ENCODE peak calls at places on chromosomes 4 and X, in nine cellular contexts. D, W, O, N, T, V, S, C and A are unnamed samples.

GRCh38 chr4:72468904-72469502 is 100.0 kb downstream of the ADAMTS3 start:
- DNase-seq in D (peak; percentile 83), W (peak; percentile 59), O (peak; percentile 76), N (peak; percentile 34), T (no peak), V (peak; percentile 4), S (peak; percentile 46), C (peak; percentile 61), A (peak; percentile 60)

GRCh38 chr4:181281451-181281850 is 961.8 kb upstream of the TENM3 start:
- DNase-seq in D (no peak), W (no peak), O (no peak), N (no peak), T (no peak), V (no peak), S (no peak), C (no peak), A (no peak)

GRCh38 chr4:177436456-177436855 is 5.8 kb downstream of the AGA start:
- DNase-seq in D (no peak), W (no peak), O (no peak), N (no peak), T (no peak), V (no peak), S (no peak), C (no peak), A (no peak)

GRCh38 chr4:125938541-125938940 is 623.8 kb downstream of the FAT4 start:
- DNase-seq in D (no peak), W (peak; percentile 8), O (no peak), N (no peak), T (no peak), V (no peak), S (no peak), C (no peak), A (no peak)

GRCh38 chr4:108255203-108255747 is 86.5 kb upstream of the LEF1 start:
- DNase-seq in D (no peak), W (no peak), O (no peak), N (no peak), T (no peak), V (no peak), S (no peak), C (no peak), A (no peak)

GRCh38 chr4:182306792-182307507 is 63.7 kb downstream of the TENM3 start:
- DNase-seq in D (no peak), W (peak; percentile 44), O (no peak), N (no peak), T (no peak), V (no peak), S (no peak), C (no peak), A (no peak)

GRCh38 chr4:118396881-118397666 is 44.3 kb upstream of the PRSS12 start:
- DNase-seq in D (no peak), W (no peak), O (no peak), N (no peak), T (no peak), V (no peak), S (no peak), C (no peak), A (no peak)

GRCh38 chr4:90979551-90979950 is 852.4 kb downstream of the CCSER1 start:
- DNase-seq in D (no peak), W (no peak), O (no peak), N (no peak), T (no peak), V (no peak), S (no peak), C (no peak), A (no peak)

GRCh38 chr4:149785686-149786431 is 29.8 kb downstream of the IQCM start:
- DNase-seq in D (peak; percentile 21), W (peak; percentile 36), O (no peak), N (no peak), T (no peak), V (no peak), S (no peak), C (no peak), A (no peak)

GRCh38 chrX:93673869-93674271 is at the start of gene FAM133A:
- DNase-seq in D (peak; percentile 30), W (peak; percentile 6), O (no peak), N (no peak), T (no peak), V (no peak), S (no peak), C (no peak), A (peak; percentile 63)
- H3K4me3 ChIP-seq in D (peak within 1 kb of the TSS; percentile 76), W (peak within 1 kb of the TSS; percentile 54), O (no peak within 1 kb of the TSS), N (no peak within 1 kb of the TSS), T (no peak within 1 kb of the TSS), V (no peak within 1 kb of the TSS), S (peak within 1 kb of the TSS; percentile 23), C (peak within 1 kb of the TSS; percentile 98), A (peak within 1 kb of the TSS; percentile 69)

DNA sequence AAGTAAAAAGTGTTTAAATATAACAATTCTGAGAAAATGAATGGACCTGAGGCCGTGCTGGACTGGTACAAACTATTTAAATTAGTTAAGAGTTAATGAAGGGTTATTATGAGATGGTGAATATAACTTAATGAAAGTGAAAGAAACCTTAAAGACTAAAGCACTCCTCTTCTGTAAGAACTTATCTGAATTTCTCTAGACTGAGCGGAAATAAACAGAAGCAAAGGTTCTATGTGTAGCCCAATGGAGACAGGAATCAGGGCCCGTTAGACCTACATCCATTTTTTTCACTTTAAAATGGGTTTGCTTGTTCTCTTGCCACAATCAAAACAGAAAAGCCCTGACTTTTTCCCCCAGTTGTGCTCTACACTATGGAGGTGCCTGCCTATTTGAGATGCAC is 14.9 kb downstream of the AMMECR1 start:
- DNase-seq in D (no peak), W (no peak), O (no peak), N (no peak), T (no peak), V (no peak), S (no peak), C (no peak), A (no peak)
- H3K79me2 ChIP-seq in D (peaks cover 72% of the 10 kb centered on the region), W (peaks cover 17% of the 10 kb centered on the region), O (peaks cover 83% of the 10 kb centered on the region), N (no peaks in the 10 kb centered on the region), T (peaks cover 58% of the 10 kb centered on the region), V (peaks cover 3% of the 10 kb centered on the region), S (no peaks in the 10 kb centered on the region), C (peaks cover 6% of the 10 kb centered on the region), A (peaks cover 49% of the 10 kb centered on the region)

GRCh38 chrX:103356023-103356798 is at the start of gene TCEAL9:
- DNase-seq in D (peak; percentile 48), W (peak; percentile 88), O (peak; percentile 70), N (peak; percentile 5), T (peak; percentile 40), V (peak; percentile 29), S (peak; percentile 79), C (peak; percentile 65), A (peak; percentile 84)
- H3K4me3 ChIP-seq in D (peak within 1 kb of the TSS; percentile 92), W (peak within 1 kb of the TSS; percentile 93), O (peak within 1 kb of the TSS; percentile 75), N (peak within 1 kb of the TSS; percentile 67), T (peak within 1 kb of the TSS; percentile 72), V (peak within 1 kb of the TSS; percentile 65), S (peak within 1 kb of the TSS; percentile 97), C (peak within 1 kb of the TSS; percentile 84), A (peak within 1 kb of the TSS; percentile 54)

GRCh38 chr4:2494992-2495391 is 26.1 kb downstream of the RNF4 start:
- DNase-seq in D (no peak), W (peak; percentile 11), O (no peak), N (no peak), T (no peak), V (no peak), S (no peak), C (no peak), A (no peak)
- H3K79me2 ChIP-seq in D (peaks cover 33% of the 10 kb centered on the region), W (peaks cover 32% of the 10 kb centered on the region), O (peaks cover 77% of the 10 kb centered on the region), N (peaks cover 50% of the 10 kb centered on the region), T (peaks cover 18% of the 10 kb centered on the region), V (peaks cover 90% of the 10 kb centered on the region), S (peaks cover 66% of the 10 kb centered on the region), C (peaks cover 81% of the 10 kb centered on the region), A (peaks cover 67% of the 10 kb centered on the region)

GRCh38 chrX:69615779-69616519 is at the start of gene EDA:
- DNase-seq in D (peak; percentile 77), W (peak; percentile 70), O (peak; percentile 88), N (peak; percentile 84), T (peak; percentile 11), V (peak; percentile 61), S (peak; percentile 71), C (peak; percentile 97), A (peak; percentile 94)
- H3K4me3 ChIP-seq in D (peak within 1 kb of the TSS; percentile 62), W (peak within 1 kb of the TSS; percentile 56), O (peak within 1 kb of the TSS; percentile 57), N (peak within 1 kb of the TSS; percentile 70), T (no peak within 1 kb of the TSS), V (peak within 1 kb of the TSS; percentile 54), S (peak within 1 kb of the TSS; percentile 32), C (peak within 1 kb of the TSS; percentile 55), A (peak within 1 kb of the TSS; percentile 63)

GRCh38 chr4:2818351-2818939 is 25.2 kb upstream of the ADD1 start:
- DNase-seq in D (no peak), W (no peak), O (no peak), N (no peak), T (no peak), V (no peak), S (no peak), C (peak; percentile 60), A (peak; percentile 42)
- H3K79me2 ChIP-seq in D (peaks cover 13% of the 10 kb centered on the region), W (peaks cover 7% of the 10 kb centered on the region), O (peaks cover 30% of the 10 kb centered on the region), N (no peaks in the 10 kb centered on the region), T (no peaks in the 10 kb centered on the region), V (peaks cover 36% of the 10 kb centered on the region), S (peaks cover 66% of the 10 kb centered on the region), C (peaks cover 22% of the 10 kb centered on the region), A (peaks cover 29% of the 10 kb centered on the region)

DNA sequence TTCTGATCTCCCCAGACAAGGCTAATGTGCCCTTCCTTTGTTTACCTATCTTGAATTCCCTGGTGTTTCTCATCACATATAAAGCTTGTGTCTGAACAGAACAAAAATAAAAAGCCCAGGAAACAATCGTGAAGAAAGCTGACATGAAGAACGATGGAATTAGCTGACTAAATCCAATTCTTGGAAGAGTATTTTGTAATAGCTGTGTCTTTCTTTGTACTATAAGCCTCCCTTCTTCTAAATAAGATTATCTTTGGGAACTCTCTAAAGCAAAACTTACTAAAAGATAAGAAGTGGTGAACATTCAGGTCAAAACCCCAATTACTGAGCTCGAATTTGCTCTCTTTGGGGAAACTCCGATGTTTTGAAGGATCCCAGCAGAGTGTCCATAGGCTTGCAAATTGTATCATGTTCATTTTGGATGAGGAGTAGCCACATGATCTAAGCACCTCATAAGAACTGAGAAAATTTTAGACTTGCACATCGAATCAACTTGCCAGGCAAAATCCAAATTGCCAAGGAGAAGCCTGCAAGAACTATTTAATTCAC is 106.3 kb downstream of the LNX1 start:
- DNase-seq in D (no peak), W (no peak), O (no peak), N (no peak), T (no peak), V (no peak), S (no peak), C (no peak), A (no peak)
- H3K4me3 ChIP-seq in D (no peak overlapping the region), W (no peak overlapping the region), O (no peak overlapping the region), N (no peak overlapping the region), T (no peak overlapping the region), V (no peak overlapping the region), S (no peak overlapping the region), C (no peak overlapping the region), A (no peak overlapping the region)

GRCh38 chr4:14386196-14386595 is 616.1 kb upstream of the CPEB2 start:
- DNase-seq in D (no peak), W (no peak), O (no peak), N (no peak), T (no peak), V (no peak), S (no peak), C (no peak), A (no peak)
- H3K79me2 ChIP-seq in D (no peaks in the 10 kb centered on the region), W (no peaks in the 10 kb centered on the region), O (no peaks in the 10 kb centered on the region), N (no peaks in the 10 kb centered on the region), T (no peaks in the 10 kb centered on the region), V (no peaks in the 10 kb centered on the region), S (no peaks in the 10 kb centered on the region), C (no peaks in the 10 kb centered on the region), A (no peaks in the 10 kb centered on the region)

GRCh38 chrX:129786210-129786651 is 6.5 kb downstream of the SASH3 start:
- DNase-seq in D (no peak), W (no peak), O (peak; percentile 66), N (peak; percentile 83), T (no peak), V (no peak), S (no peak), C (no peak), A (no peak)
- H3K4me3 ChIP-seq in D (no peak overlapping the region), W (no peak overlapping the region), O (no peak overlapping the region), N (peak overlapping the region; percentile 62), T (no peak overlapping the region), V (no peak overlapping the region), S (no peak overlapping the region), C (no peak overlapping the region), A (no peak overlapping the region)